ENCODE peak calls at places on chromosomes 13 and 19, in eight cellular contexts. X is activated T-helper 9 cell treated with anti-CD3 and anti-CD28 coated beads, Interleukin-2, amount 50 U/mL, for 16 hours; H is H7; E is MV-4-11; M is stimulated activated CD8-positive, alpha-beta memory T cell treated with anti-CD3 and anti-CD28 coated beads, Interleukin-7, amount 100 ng/mL, for 1 hour; K is brain microvascular endothelial cell; F is IMR-90; O is KG1. T is an unnamed sample.

GRCh38 chr19:49362048-49362925 is at the start of gene TEAD2:
- DNase-seq in K (peak), X (no peak), O (no peak), F (peak), M (no peak), E (no peak), H (peak), T (peak)

GRCh38 chr13:44238011-44238421 is 135.6 kb upstream of the SERP2 start:
- DNase-seq in E (no peak), M (no peak), O (no peak), K (no peak), F (peak), X (no peak), H (no peak), T (no peak)

GRCh38 chr13:81659984-81660383 is 1319.1 kb upstream of the SPRY2 start:
- DNase-seq in M (no peak), O (no peak), E (no peak), K (no peak), X (no peak), H (no peak), F (no peak), T (no peak)

GRCh38 chr13:30619731-30620130 is 2.0 kb downstream of the USPL1 start:
- DNase-seq in O (no peak), H (no peak), M (no peak), F (no peak), E (no peak), K (no peak), X (no peak), T (no peak)

GRCh38 chr19:55257461-55258411 is 1.1 kb downstream of the PPP6R1 start:
- DNase-seq in K (peak), M (no peak), X (no peak), F (peak), H (peak), O (no peak), E (peak), T (no peak)

GRCh38 chr13:50911051-50911690 is 1.6 kb downstream of the RNASEH2B start:
- DNase-seq in H (no peak), M (no peak), E (peak), X (no peak), O (peak), K (no peak), F (no peak), T (no peak)

GRCh38 chr19:58196911-58197616 is 14.2 kb downstream of the ZNF274 start:
- DNase-seq in M (no peak), X (no peak), H (no peak), F (peak), E (peak), K (no peak), O (peak), T (no peak)

GRCh38 chr19:33267706-33268105 is 34.6 kb downstream of the CEBPA start:
- DNase-seq in H (no peak), X (no peak), O (no peak), K (no peak), E (peak), M (no peak), F (no peak), T (no peak)

GRCh38 chr13:111914241-111915103 is 152.5 kb upstream of the SOX1 start:
- DNase-seq in F (no peak), K (no peak), M (no peak), H (peak), O (no peak), X (no peak), E (no peak), T (no peak)

GRCh38 chr13:32042567-32042966 is 11.0 kb downstream of the FRY start:
- DNase-seq in E (no peak), H (no peak), X (no peak), F (no peak), O (no peak), K (no peak), M (no peak), T (no peak)

GRCh38 chr19:33376423-33376822 is 2.9 kb downstream of the CEBPG start:
- DNase-seq in O (no peak), X (no peak), F (peak), K (peak), M (no peak), E (no peak), H (no peak), T (peak)

GRCh38 chr19:41877916-41878905 is 1.1 kb downstream of the CD79A start:
- DNase-seq in M (no peak), F (no peak), O (no peak), K (no peak), X (no peak), H (peak), E (no peak), T (no peak)

GRCh38 chr19:5002143-5002542 is 33.2 kb downstream of the KDM4B start:
- DNase-seq in X (no peak), O (no peak), F (peak), E (no peak), M (no peak), K (peak), H (no peak), T (no peak)

GRCh38 chr19:15323496-15324235 is 8.7 kb downstream of the BRD4 start:
- DNase-seq in X (no peak), H (no peak), K (no peak), O (no peak), F (peak), E (peak), M (no peak), T (no peak)

GRCh38 chr13:43688230-43688907 is 98.4 kb downstream of the ENOX1 start:
- DNase-seq in X (no peak), O (no peak), M (no peak), E (no peak), H (no peak), K (no peak), F (no peak), T (no peak)

GRCh38 chr19:33171222-33171795 is 22.8 kb upstream of the LRP3 start:
- DNase-seq in K (no peak), F (no peak), E (no peak), X (no peak), O (no peak), M (no peak), H (no peak), T (no peak)

GRCh38 chr19:6032827-6033226 is 54.9 kb upstream of the RANBP3 start:
- DNase-seq in H (no peak), M (no peak), E (no peak), O (no peak), F (no peak), K (no peak), X (no peak), T (no peak)

GRCh38 chr19:46878613-46879375 is 18.0 kb downstream of the ARHGAP35 start:
- DNase-seq in F (peak), E (peak), M (no peak), O (no peak), X (no peak), H (no peak), K (peak), T (no peak)

GRCh38 chr19:29378126-29378525 is 147.7 kb upstream of the VSTM2B start:
- DNase-seq in M (no peak), X (no peak), H (peak), E (no peak), F (no peak), K (no peak), O (no peak), T (no peak)

GRCh38 chr13:110183925-110184324 is 123.0 kb downstream of the COL4A1 start:
- DNase-seq in F (peak), M (no peak), X (no peak), O (no peak), K (peak), H (no peak), E (no peak), T (no peak)

GRCh38 chr19:30070970-30071632 is 129.1 kb downstream of the URI1 start:
- DNase-seq in E (no peak), O (no peak), K (no peak), X (no peak), H (peak), M (no peak), F (no peak), T (no peak)

GRCh38 chr13:41558781-41559560 is 101.6 kb downstream of the RGCC start:
- DNase-seq in K (no peak), E (no peak), M (no peak), H (no peak), O (no peak), F (no peak), X (no peak), T (no peak)

GRCh38 chr19:43395561-43395960 is 19.1 kb upstream of the TEX101 start:
- DNase-seq in E (no peak), H (no peak), X (no peak), O (no peak), K (no peak), M (no peak), F (no peak), T (no peak)

GRCh38 chr19:36891768-36892357 is 24.2 kb downstream of the ZNF829 start:
- DNase-seq in M (no peak), K (no peak), F (no peak), E (no peak), O (no peak), H (no peak), X (no peak), T (no peak)

GRCh38 chr19:11485245-11485837 is 4.5 kb upstream of the ELAVL3 start:
- DNase-seq in E (no peak), O (no peak), F (no peak), K (no peak), H (peak), M (no peak), X (no peak), T (no peak)

GRCh38 chr13:78160793-78161192 is 242.2 kb upstream of the EDNRB start:
- DNase-seq in M (no peak), X (no peak), O (no peak), H (no peak), K (no peak), F (peak), E (peak), T (no peak)

GRCh38 chr19:48271531-48272151 is 1.8 kb downstream of the ZNF114 start:
- DNase-seq in K (peak), O (no peak), M (no peak), H (peak), E (peak), F (peak), X (no peak), T (no peak)

GRCh38 chr19:42850981-42851717 is 28.4 kb downstream of the PSG1 start:
- DNase-seq in O (no peak), E (peak), H (no peak), F (peak), M (no peak), X (no peak), K (peak), T (peak)

GRCh38 chr19:3642987-3643386 is 16.4 kb upstream of the CACTIN start:
- DNase-seq in O (no peak), M (no peak), K (no peak), H (peak), F (no peak), E (no peak), X (no peak), T (no peak)

GRCh38 chr13:20231839-20232555 is at the start of gene GJB6:
- DNase-seq in M (no peak), K (no peak), X (peak), H (peak), F (no peak), E (no peak), O (no peak), T (no peak)

GRCh38 chr13:101415358-101416174 is 742 bp downstream of the NALCN start:
- DNase-seq in K (no peak), H (no peak), F (no peak), O (no peak), M (no peak), E (no peak), X (no peak), T (no peak)

GRCh38 chr19:38561658-38562057 is 56.1 kb downstream of the MAP4K1 start:
- DNase-seq in O (no peak), E (no peak), X (no peak), H (peak), M (no peak), K (no peak), F (no peak), T (no peak)

GRCh38 chr19:2602391-2603181 is 99.9 kb downstream of the GNG7 start:
- DNase-seq in F (peak), X (no peak), O (no peak), M (no peak), H (peak), E (no peak), K (peak), T (peak)

T was measured in mucosa of gallbladder.